ENCODE peak calls at places on chromosomes 16 and 17, in four cellular contexts. F is hepatocyte, B is OCI-LY7, X is MM.1S. Y is an unnamed sample.

GRCh38 chr17:43549496-43549895 is 3.4 kb upstream of the ETV4 start:
- DNase-seq in B (no peak), X (no peak), F (no peak), Y (no peak)

GRCh38 chr16:71737501-71737900 is 13.0 kb upstream of the PHLPP2 start:
- DNase-seq in B (no peak), X (no peak), F (no peak), Y (no peak)

GRCh38 chr16:24721830-24722238 is 7.6 kb upstream of the TNRC6A start:
- DNase-seq in B (no peak), X (no peak), F (no peak), Y (no peak)

GRCh38 chr17:57666946-57667345 is 78.2 kb downstream of the CCDC182 start:
- DNase-seq in B (no peak), F (no peak), X (no peak), Y (peak; percentile 2)

GRCh38 chr17:50097907-50098306 is 2.8 kb downstream of the PDK2 start:
- DNase-seq in X (no peak), F (no peak), B (no peak), Y (no peak)

GRCh38 chr17:59669944-59670343 is 37.3 kb downstream of the PTRH2 start:
- DNase-seq in X (no peak), F (no peak), B (no peak), Y (no peak)

GRCh38 chr16:30951785-30952184 is 2.9 kb downstream of the ORAI3 start:
- DNase-seq in F (no peak), X (no peak), B (no peak), Y (no peak)

GRCh38 chr16:46745594-46745993 is 2.5 kb downstream of the MYLK3 start:
- DNase-seq in B (no peak), X (no peak), F (no peak), Y (no peak)

GRCh38 chr16:426906-427249 is 1.4 kb downstream of the RAB11FIP3 start:
- DNase-seq in F (no peak), X (no peak), B (peak; percentile 17), Y (no peak)

GRCh38 chr17:48610282-48611211 is at the start of gene HOXB7:
- DNase-seq in X (peak; percentile 57), B (peak; percentile 79), F (peak; percentile 65), Y (no peak)

GRCh38 chr17:72840019-72840418 is 252.5 kb downstream of the SLC39A11 start:
- DNase-seq in F (no peak), B (no peak), X (no peak), Y (no peak)

GRCh38 chr17:63425478-63425877 is 20.6 kb downstream of the CYB561 start:
- DNase-seq in X (peak; percentile 64), F (peak; percentile 91), B (peak; percentile 81), Y (peak; percentile 79)

GRCh38 chr16:29720703-29721102 is 25.1 kb downstream of the C16orf54 start:
- DNase-seq in B (no peak), F (no peak), X (no peak), Y (no peak)

GRCh38 chr17:4156750-4157381 is 13.9 kb downstream of the CYB5D2 start:
- DNase-seq in B (peak; percentile 11), F (no peak), X (no peak), Y (no peak)

GRCh38 chr17:68452724-68453290 is 4.5 kb downstream of the WIPI1 start:
- DNase-seq in B (no peak), F (no peak), X (no peak), Y (no peak)

GRCh38 chr17:71145486-71145885 is 975.3 kb upstream of the SOX9 start:
- DNase-seq in X (no peak), F (no peak), B (no peak), Y (no peak)

GRCh38 chr16:80027007-80027965 is 426.7 kb upstream of the MAF start:
- DNase-seq in B (no peak), F (peak; percentile 94), X (no peak), Y (peak; percentile 30)

GRCh38 chr17:16652847-16653366 is 743 bp downstream of the ZNF624 start:
- DNase-seq in B (peak; percentile 4), F (no peak), X (no peak), Y (no peak)

GRCh38 chr16:24544640-24545039 is 5.3 kb downstream of the RBBP6 start:
- DNase-seq in F (no peak), B (no peak), X (no peak), Y (no peak)

GRCh38 chr16:56994311-56994710 is 5.0 kb downstream of the NLRC5 start:
- DNase-seq in F (no peak), X (no peak), B (no peak), Y (no peak)

GRCh38 chr17:49469831-49470568 is 25.1 kb upstream of the NGFR start:
- DNase-seq in X (no peak), F (peak; percentile 46), B (no peak), Y (no peak)

GRCh38 chr16:47461598-47462266 is 601 bp downstream of the PHKB start:
- DNase-seq in X (peak; percentile 80), F (peak; percentile 30), B (peak; percentile 69), Y (peak; percentile 39)

GRCh38 chr17:7413346-7413985 is 5.8 kb downstream of the NLGN2 start:
- DNase-seq in X (no peak), B (no peak), F (no peak), Y (no peak)

GRCh38 chr16:27222499-27223225 is 19.3 kb downstream of the KDM8 start:
- DNase-seq in B (no peak), F (no peak), X (no peak), Y (no peak)

GRCh38 chr16:414395-415169 is 10.9 kb upstream of the RAB11FIP3 start:
- DNase-seq in F (no peak), B (no peak), X (no peak), Y (no peak)

GRCh38 chr16:65200374-65200773 is 78.5 kb upstream of the CDH11 start:
- DNase-seq in B (no peak), X (no peak), F (no peak), Y (no peak)

GRCh38 chr17:13626703-13627102 is 25.0 kb upstream of the HS3ST3A1 start:
- DNase-seq in B (no peak), X (no peak), F (no peak), Y (no peak)

GRCh38 chr16:85383836-85384825 is 229.0 kb upstream of the GSE1 start:
- DNase-seq in X (no peak), B (no peak), F (no peak), Y (no peak)
- H3K36me3 ChIP-seq in X (no peaks in the 10 kb centered on the region), B (no peaks in the 10 kb centered on the region), F (no peaks in the 10 kb centered on the region), Y (no peaks in the 10 kb centered on the region)

GRCh38 chr17:21019976-21020575 is 22.7 kb downstream of the USP22 start:
- DNase-seq in B (peak; percentile 71), X (peak; percentile 14), F (no peak), Y (no peak)
- TF ChIP-seq CTCF in B (peak; percentile 80), X (peak; percentile 22), F (peak; percentile 31), Y (peak; percentile 44)

DNA sequence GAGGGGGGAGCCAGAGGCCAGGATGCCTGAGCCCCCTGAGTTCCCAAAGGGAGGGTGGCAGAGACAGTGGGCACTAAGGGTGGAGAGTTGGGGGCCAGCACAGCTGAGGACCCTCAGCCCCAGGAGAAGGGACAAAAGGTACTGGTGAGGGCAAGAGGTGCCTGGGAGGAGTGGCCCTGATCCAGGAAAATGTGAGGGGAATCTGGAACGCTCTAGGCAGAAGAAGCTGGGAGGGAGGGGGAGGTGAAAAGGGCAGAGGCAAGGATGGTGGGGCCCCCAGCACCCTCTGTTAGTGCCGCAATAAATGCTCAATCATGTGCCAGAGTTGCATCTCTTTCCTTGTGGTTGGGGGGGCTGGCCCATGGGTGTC is 1.1 kb downstream of the TCAP start:
- DNase-seq in F (no peak), B (no peak), X (no peak), Y (no peak)
- H3K4me2 ChIP-seq in F (peak overlapping the region; percentile 96), B (no peak overlapping the region), X (no peak overlapping the region), Y (no peak overlapping the region)

DNA sequence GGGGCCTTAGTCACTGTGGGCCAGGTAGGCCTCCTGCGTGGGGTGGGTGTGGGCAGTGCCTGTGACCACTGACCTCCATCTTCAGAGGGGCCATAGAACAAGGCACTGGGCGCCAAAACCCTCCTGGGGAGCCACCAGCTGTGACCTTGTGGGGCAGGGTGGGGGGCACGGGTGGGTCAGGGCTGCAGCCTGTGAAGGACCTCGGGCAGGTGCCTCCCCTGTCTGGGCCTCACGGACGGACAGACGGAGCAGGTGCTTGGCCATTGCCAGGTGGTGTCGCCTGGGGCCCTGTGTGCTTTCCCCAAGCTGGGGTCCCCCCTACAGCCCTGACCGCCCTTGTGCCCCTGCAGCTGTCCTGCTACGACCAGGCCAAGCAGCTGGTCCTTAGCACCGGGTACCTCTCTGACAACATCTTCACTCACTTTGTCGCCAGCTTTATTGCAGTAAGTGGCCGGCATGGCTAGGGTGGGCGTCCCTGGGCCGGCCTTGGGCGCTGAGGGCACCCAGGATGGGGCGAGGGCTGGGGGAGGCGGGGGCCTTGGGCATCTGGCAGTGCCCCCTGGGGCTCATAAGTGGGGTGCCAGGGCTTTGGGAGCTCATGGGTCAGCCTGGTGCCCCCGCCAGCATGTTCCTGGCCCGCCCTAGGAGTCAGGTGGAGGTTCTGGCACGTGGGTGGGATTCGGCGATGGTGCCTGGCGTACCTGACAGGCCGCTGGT is 5.1 kb downstream of the SLC25A10 start:
- DNase-seq in B (no peak), F (no peak), X (no peak), Y (no peak)
- H3K36me3 ChIP-seq in B (peaks cover 27% of the 10 kb centered on the region), F (no peaks in the 10 kb centered on the region), X (no peaks in the 10 kb centered on the region), Y (peaks cover 37% of the 10 kb centered on the region)

GRCh38 chr16:89357055-89357454 is 133.3 kb downstream of the ANKRD11 start:
- DNase-seq in B (no peak), F (no peak), X (no peak), Y (no peak)
- TF ChIP-seq CTCF in B (peak; percentile 35), F (no peak), X (no peak), Y (peak; percentile 1)

GRCh38 chr16:83200005-83200779 is 573.4 kb downstream of the CDH13 start:
- DNase-seq in X (no peak), B (peak; percentile 3), F (no peak), Y (no peak)
- H3K4me2 ChIP-seq in X (no peak overlapping the region), B (no peak overlapping the region), F (no peak overlapping the region), Y (no peak overlapping the region)

GRCh38 chr17:31869797-31870568 is 10.9 kb upstream of the COPRS start:
- DNase-seq in F (no peak), B (no peak), X (no peak), Y (no peak)

GRCh38 chr17:31877341-31877740 is 18.3 kb upstream of the COPRS start:
- DNase-seq in B (no peak), F (no peak), X (no peak), Y (no peak)

GRCh38 chr17:31878703-31879073 is 19.6 kb upstream of the COPRS start:
- DNase-seq in F (no peak), B (no peak), X (no peak), Y (no peak)

GRCh38 chr17:31877911-31878702 is 19.1 kb upstream of the COPRS start:
- DNase-seq in F (no peak), B (no peak), X (no peak), Y (no peak)

GRCh38 chr17:31875081-31875480 is 16.0 kb upstream of the COPRS start:
- DNase-seq in F (no peak), B (no peak), X (no peak), Y (no peak)
- H3K36me3 ChIP-seq in F (no peaks in the 10 kb centered on the region), B (peaks cover 97% of the 10 kb centered on the region), X (peaks cover 7% of the 10 kb centered on the region), Y (peaks cover 86% of the 10 kb centered on the region)